ENCODE peak calls at places on chromosome 19, in six cellular contexts. K is amygdala; A is stimulated activated CD8-positive, alpha-beta memory T cell treated with anti-CD3 and anti-CD28 coated beads, Interleukin-2, amount 100 ng/mL, for 48 hours; N is HS-27A; Q is bronchial epithelial cell; Z is effector memory CD4-positive, alpha-beta T cell. T is an unnamed sample.

GRCh38 chr19:51564791-51565190 is 6.3 kb upstream of the ZNF175 start:
- DNase-seq in K (no peak), A (no peak), N (no peak), Q (no peak), Z (no peak), T (no peak)

GRCh38 chr19:5376928-5377327 is 36.3 kb upstream of the PTPRS start:
- DNase-seq in K (no peak), A (no peak), N (no peak), Q (no peak), Z (no peak), T (no peak)

GRCh38 chr19:14413765-14414171 is 5.4 kb downstream of the DDX39A start:
- DNase-seq in K (no peak), A (no peak), N (no peak), Q (no peak), Z (no peak), T (no peak)

GRCh38 chr19:49020931-49021895 is 2.9 kb downstream of the CGB3 start:
- DNase-seq in K (no peak), A (no peak), N (peak), Q (no peak), Z (no peak), T (no peak)

GRCh38 chr19:54154603-54155345 is 4.7 kb downstream of the LENG1 start:
- DNase-seq in K (no peak), A (no peak), N (no peak), Q (no peak), Z (peak), T (no peak)

GRCh38 chr19:38744906-38745305 is 632 bp upstream of the CAPN12 start:
- DNase-seq in K (no peak), A (no peak), N (no peak), Q (no peak), Z (no peak), T (no peak)

GRCh38 chr19:2309734-2310362 is 1.9 kb upstream of the LINGO3 start:
- DNase-seq in K (peak), A (no peak), N (peak), Q (no peak), Z (no peak), T (no peak)

GRCh38 chr19:38693380-38694223 is 46.2 kb downstream of the ACTN4 start:
- DNase-seq in K (no peak), A (no peak), N (peak), Q (peak), Z (peak), T (peak)

GRCh38 chr19:18848860-18849661 is 17.3 kb downstream of the UPF1 start:
- DNase-seq in K (peak), A (peak), N (no peak), Q (no peak), Z (no peak), T (no peak)

GRCh38 chr19:4575267-4575793 is 15.8 kb upstream of the SEMA6B start:
- DNase-seq in K (no peak), A (no peak), N (peak), Q (peak), Z (no peak), T (no peak)

GRCh38 chr19:41238244-41238643 is 19.2 kb downstream of the AXL start:
- DNase-seq in K (no peak), A (no peak), N (no peak), Q (no peak), Z (no peak), T (no peak)

GRCh38 chr19:18009412-18010066 is 1.6 kb downstream of the ARRDC2 start:
- DNase-seq in K (no peak), A (no peak), N (no peak), Q (no peak), Z (no peak), T (no peak)